ENCODE peak calls at places on chromosomes 5 and 9, in four cellular contexts. I is H9, M is neuronal stem cell, Y is IMR-90. D is an unnamed sample. For H3K9me3, the result is how much of the 10 kb centered on the place peaks cover.

GRCh38 chr5:95611396-95611795 is 8.5 kb upstream of the GPR150 start:
- DNase-seq in I (no peak), M (no peak), Y (no peak), D (no peak)

GRCh38 chr9:78542491-78543175 is 245.7 kb downstream of the PSAT1 start:
- DNase-seq in I (peak), M (no peak), Y (no peak), D (no peak)

GRCh38 chr5:10138385-10139057 is 111.2 kb downstream of the ATPSCKMT start:
- DNase-seq in I (no peak), M (no peak), Y (no peak), D (no peak)

GRCh38 chr9:4080889-4081548 is 218.8 kb downstream of the GLIS3 start:
- DNase-seq in I (peak), M (no peak), Y (peak), D (no peak)

GRCh38 chr5:59036274-59036961 is 453.5 kb downstream of the RAB3C start:
- DNase-seq in I (no peak), M (no peak), Y (peak), D (peak)

GRCh38 chr9:128927731-128928411 is 7.1 kb downstream of the PHYHD1 start:
- DNase-seq in I (peak), M (peak), Y (peak), D (peak)

GRCh38 chr9:114746591-114746990 is 59.2 kb downstream of the TNFSF15 start:
- DNase-seq in I (no peak), M (no peak), Y (no peak), D (no peak)

GRCh38 chr9:5459289-5459829 is 9.0 kb downstream of the CD274 start:
- DNase-seq in I (peak), M (no peak), Y (no peak), D (peak)

GRCh38 chr5:72256536-72256935 is 63.5 kb downstream of the MRPS27 start:
- DNase-seq in I (no peak), M (no peak), Y (peak), D (no peak)

GRCh38 chr5:60668715-60669304 is 31.2 kb downstream of the DEPDC1B start:
- DNase-seq in I (no peak), M (no peak), Y (peak), D (peak)

DNA sequence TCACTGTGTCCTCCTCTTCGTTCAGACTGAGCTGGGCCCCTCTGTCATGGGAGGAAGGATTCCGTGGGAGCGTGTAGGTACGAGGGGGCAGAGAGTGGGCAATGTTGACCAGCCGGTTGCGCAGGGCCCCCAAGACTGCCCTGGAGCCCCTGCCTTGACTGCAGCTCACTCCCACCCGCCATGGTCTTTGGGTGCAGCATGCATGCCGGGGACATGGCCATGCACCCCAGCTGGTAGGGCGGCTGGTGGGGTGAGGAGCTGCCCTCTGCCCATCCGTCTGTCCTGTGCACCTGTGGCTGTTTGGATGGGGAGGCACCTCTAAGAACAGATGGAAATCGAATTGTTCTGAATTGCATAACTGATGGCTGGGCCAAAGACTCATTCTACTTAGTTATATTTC is 42.6 kb upstream of the NPR3 start:
- DNase-seq in I (no peak), M (no peak), Y (no peak), D (no peak)
- H3K9me3 ChIP-seq in I (under half), M (under half), Y (under half), D (half or more)

DNA sequence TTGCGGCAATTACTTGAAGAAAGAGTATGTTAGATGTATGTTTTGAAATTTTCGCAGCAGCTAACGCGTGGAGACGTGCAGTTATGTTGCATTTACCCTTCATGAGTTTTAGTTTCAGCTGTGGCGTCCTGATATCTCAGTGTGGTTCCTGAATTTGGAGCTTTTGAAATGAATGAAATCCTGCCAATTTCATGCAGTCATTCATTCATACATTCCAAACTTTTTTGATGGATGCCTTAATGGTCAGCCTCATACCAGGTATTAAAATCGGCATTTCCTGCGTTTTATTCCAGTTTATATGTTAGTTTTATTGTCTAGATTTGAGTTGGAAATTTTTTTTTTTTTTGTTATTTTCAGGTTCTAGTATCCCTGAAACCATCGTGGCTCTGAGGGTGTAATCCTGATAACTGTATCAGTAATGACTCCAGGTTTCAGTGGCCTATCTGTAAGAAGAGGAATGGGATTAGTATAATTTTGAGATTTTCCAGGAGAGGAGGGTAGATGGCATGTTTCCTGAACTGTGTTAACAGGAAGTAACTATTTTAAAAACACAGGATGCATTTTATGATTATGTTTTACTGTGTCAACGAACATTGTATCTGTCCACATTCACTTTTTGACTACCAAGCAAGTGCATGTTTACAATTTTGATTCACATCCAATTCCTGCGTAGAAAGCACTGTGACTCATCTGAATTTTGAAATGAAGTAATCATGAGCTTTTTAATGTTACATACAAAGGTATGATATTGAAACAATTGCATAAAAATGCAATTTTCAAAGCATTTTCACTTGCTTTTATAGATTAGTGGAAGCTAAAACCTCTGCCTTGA is 1.0 kb downstream of the FOCAD start:
- DNase-seq in I (no peak), M (no peak), Y (peak), D (peak)
- H3K23ac ChIP-seq in I (no peak), M (no peak), Y (peak), D (no peak)

GRCh38 chr9:96741771-96742170 is 36.1 kb downstream of the ZNF510 start:
- DNase-seq in I (no peak), M (no peak), Y (no peak), D (no peak)
- H3K9me3 ChIP-seq in I (under half), M (under half), Y (under half), D (half or more)

GRCh38 chr5:135478938-135479337 is 26.8 kb upstream of the TIFAB start:
- DNase-seq in I (no peak), M (no peak), Y (no peak), D (no peak)
- H3K23ac ChIP-seq in I (no peak), M (no peak), Y (no peak), D (no peak)